ENCODE peak calls at places on chromosomes 1 and 21, in six cellular contexts. U is adrenal gland, J is tibial nerve, C is neural progenitor cell, I is upper lobe of right lung, S is neuronal stem cell. B is an unnamed sample.

GRCh38 chr1:85325920-85326319 is 49.5 kb upstream of the BCL10 start:
- DNase-seq in I (no peak), J (no peak), C (no peak), S (no peak), U (no peak), B (no peak)

GRCh38 chr21:45329261-45330074 is 41.8 kb upstream of the POFUT2 start:
- DNase-seq in J (no peak), I (peak; percentile 81), U (no peak), S (no peak), C (no peak), B (peak; percentile 67)

GRCh38 chr1:92826792-92827191 is 5.0 kb upstream of the RPL5 start:
- DNase-seq in I (no peak), S (no peak), C (no peak), U (no peak), J (no peak), B (no peak)

GRCh38 chr1:108881369-108881768 is 4.6 kb downstream of the GPSM2 start:
- DNase-seq in U (no peak), S (no peak), I (no peak), J (no peak), C (no peak), B (no peak)

GRCh38 chr1:10687142-10687715 is 109.2 kb downstream of the CASZ1 start:
- DNase-seq in S (no peak), I (no peak), U (no peak), J (no peak), C (no peak), B (no peak)

GRCh38 chr1:213779228-213779627 is 208.5 kb upstream of the PROX1 start:
- DNase-seq in J (no peak), S (no peak), C (no peak), I (no peak), U (no peak), B (no peak)

GRCh38 chr1:109532365-109533136 is 7.1 kb upstream of the GPR61 start:
- DNase-seq in J (peak; percentile 88), S (peak; percentile 79), I (peak; percentile 86), U (peak; percentile 88), C (peak; percentile 90), B (peak; percentile 84)

GRCh38 chr1:41954533-41954944 is 35.8 kb upstream of the HIVEP3 start:
- DNase-seq in I (no peak), C (no peak), J (no peak), S (no peak), U (peak; percentile 73), B (no peak)

GRCh38 chr1:21736876-21737275 is 46.1 kb downstream of the USP48 start:
- DNase-seq in U (no peak), S (no peak), I (no peak), J (no peak), C (no peak), B (no peak)

GRCh38 chr1:12473596-12474329 is 144.2 kb downstream of the DHRS3 start:
- DNase-seq in C (no peak), U (peak; percentile 49), J (no peak), S (no peak), I (no peak), B (no peak)

GRCh38 chr1:22128392-22128791 is 14.5 kb downstream of the WNT4 start:
- DNase-seq in I (no peak), C (no peak), J (no peak), U (no peak), S (no peak), B (peak; percentile 51)

GRCh38 chr1:17196496-17197180 is 8.3 kb upstream of the PADI1 start:
- DNase-seq in U (no peak), S (no peak), J (no peak), C (no peak), I (no peak), B (no peak)

GRCh38 chr21:36381841-36382589 is 3.2 kb upstream of the CHAF1B start:
- DNase-seq in J (no peak), S (no peak), C (no peak), U (no peak), I (no peak), B (no peak)

GRCh38 chr1:165143437-165144065 is 213.0 kb downstream of the LMX1A start:
- DNase-seq in I (no peak), U (no peak), C (peak; percentile 22), J (no peak), S (no peak), B (no peak)

GRCh38 chr1:246459213-246459612 is 47.9 kb downstream of the SMYD3 start:
- DNase-seq in J (no peak), U (no peak), C (no peak), S (no peak), I (no peak), B (no peak)

GRCh38 chr1:12502300-12503109 is 115.5 kb downstream of the DHRS3 start:
- DNase-seq in U (no peak), S (no peak), I (no peak), J (no peak), C (no peak), B (no peak)

DNA sequence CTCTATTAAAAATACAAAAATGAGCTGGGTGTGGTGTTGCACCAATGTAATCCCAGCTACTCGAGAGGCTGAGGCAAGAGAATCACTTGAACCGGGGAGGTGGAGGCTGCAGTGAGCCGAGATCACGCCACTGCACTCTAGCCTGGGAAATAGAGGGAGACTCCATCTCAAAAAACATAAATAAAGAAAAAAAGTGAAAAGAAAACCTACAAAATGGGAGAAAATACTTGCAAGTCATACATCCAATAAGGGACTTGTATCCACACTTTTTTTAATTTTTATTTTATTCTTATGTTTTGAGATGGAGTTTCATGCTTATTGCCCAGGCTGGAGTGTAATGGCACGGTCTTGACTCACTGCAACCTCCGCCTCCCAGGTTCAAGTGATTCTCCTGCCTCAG is 29.5 kb upstream of the SH3D21 start:
- DNase-seq in C (no peak), U (no peak), I (no peak), S (no peak), J (no peak), B (no peak)
- H3K27me3 ChIP-seq in C (no peaks in the 10 kb centered on the region), U (no peaks in the 10 kb centered on the region), I (no peaks in the 10 kb centered on the region), S (no peaks in the 10 kb centered on the region), J (no peaks in the 10 kb centered on the region), B (no peaks in the 10 kb centered on the region)

DNA sequence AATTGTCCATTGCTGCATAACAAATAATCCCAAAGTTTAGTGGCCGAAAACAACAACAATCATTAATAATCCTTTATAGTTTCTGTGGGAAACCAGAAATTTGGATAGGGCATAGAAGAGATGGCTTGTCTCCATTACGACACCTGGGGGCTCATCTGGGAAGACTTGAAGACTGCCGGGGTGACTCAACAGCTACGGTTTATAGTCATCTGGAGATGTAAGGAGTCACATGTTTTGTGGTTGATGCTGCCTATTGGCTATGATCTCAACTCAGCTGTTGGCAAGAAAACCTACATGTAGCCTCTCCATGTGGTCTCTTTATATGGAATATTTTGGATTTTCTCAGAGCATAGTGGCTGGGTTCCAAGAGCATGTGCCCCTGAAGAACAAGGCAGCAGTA is 29.3 kb upstream of the TSPAN2 start:
- DNase-seq in U (no peak), S (no peak), I (no peak), C (no peak), J (no peak), B (no peak)
- H3K4me3 ChIP-seq in U (no peak overlapping the region), S (no peak overlapping the region), I (no peak overlapping the region), C (no peak overlapping the region), J (no peak overlapping the region), B (no peak overlapping the region)

GRCh38 chr1:115840615-115841460 is at the start of gene NHLH2:
- DNase-seq in S (no peak), U (no peak), J (no peak), C (no peak), I (no peak), B (no peak)
- H3K27me3 ChIP-seq in S (peaks cover 30% of the 10 kb centered on the region), U (peaks cover 83% of the 10 kb centered on the region), J (no peaks in the 10 kb centered on the region), C (peaks cover 57% of the 10 kb centered on the region), I (peaks cover 76% of the 10 kb centered on the region), B (peaks cover 78% of the 10 kb centered on the region)

GRCh38 chr21:29155933-29156260 is 25.5 kb downstream of the MAP3K7CL start:
- DNase-seq in S (no peak), C (no peak), U (no peak), J (no peak), I (no peak), B (no peak)

GRCh38 chr21:29157084-29157483 is 26.6 kb downstream of the MAP3K7CL start:
- DNase-seq in J (no peak), S (no peak), I (no peak), C (no peak), U (no peak), B (no peak)

GRCh38 chr21:29152936-29153335 is 22.5 kb downstream of the MAP3K7CL start:
- DNase-seq in I (no peak), C (no peak), S (no peak), J (no peak), U (no peak), B (no peak)

GRCh38 chr21:29154270-29154669 is 23.8 kb downstream of the MAP3K7CL start:
- DNase-seq in J (no peak), U (no peak), I (no peak), C (no peak), S (no peak), B (no peak)

DNA sequence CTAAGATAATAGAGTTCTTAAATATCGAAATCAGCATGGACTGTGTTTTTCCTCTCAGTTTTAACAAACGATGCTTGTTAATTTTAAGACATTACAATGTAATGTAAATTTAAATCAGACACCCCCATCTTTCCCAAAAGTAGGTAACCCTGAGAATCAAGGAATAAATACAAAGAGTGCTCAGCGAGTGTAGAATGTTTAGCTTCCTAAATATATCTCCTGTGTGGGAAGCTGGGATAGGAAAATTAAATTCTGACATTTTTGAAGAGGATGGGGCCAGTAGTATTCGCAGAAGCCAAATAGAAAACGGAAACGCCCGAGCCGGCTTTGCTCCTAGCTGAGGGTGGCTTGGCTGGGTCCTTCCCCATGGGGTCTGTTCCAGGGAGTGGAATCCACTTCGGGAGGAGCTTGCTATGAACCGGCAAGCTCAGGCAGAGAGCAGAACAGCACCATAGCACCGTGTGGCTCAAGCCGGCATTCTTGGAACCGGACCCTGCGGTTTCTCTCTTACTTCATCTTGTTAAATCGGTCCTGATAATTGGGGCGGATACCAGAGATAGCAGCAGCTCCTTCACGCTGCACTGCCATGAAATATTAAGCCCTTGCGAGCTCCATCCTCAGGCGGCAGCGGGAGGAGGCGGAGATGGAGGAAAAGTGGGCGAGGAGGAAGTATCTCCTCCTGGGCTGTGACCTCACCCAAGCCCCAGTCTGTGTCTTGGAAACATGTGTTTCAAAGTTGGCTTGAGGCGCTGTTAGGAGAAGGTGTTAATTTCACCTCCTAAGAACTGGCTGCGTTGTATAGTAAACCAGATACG is 24.9 kb downstream of the MAP3K7CL start:
- DNase-seq in S (no peak), J (peak; percentile 36), I (peak; percentile 71), C (peak; percentile 41), U (peak; percentile 23), B (peak; percentile 41)
- H3K4me3 ChIP-seq in S (no peak overlapping the region), J (peak overlapping the region; percentile 26), I (no peak overlapping the region), C (peak overlapping the region; percentile 34), U (no peak overlapping the region), B (no peak overlapping the region)

DNA sequence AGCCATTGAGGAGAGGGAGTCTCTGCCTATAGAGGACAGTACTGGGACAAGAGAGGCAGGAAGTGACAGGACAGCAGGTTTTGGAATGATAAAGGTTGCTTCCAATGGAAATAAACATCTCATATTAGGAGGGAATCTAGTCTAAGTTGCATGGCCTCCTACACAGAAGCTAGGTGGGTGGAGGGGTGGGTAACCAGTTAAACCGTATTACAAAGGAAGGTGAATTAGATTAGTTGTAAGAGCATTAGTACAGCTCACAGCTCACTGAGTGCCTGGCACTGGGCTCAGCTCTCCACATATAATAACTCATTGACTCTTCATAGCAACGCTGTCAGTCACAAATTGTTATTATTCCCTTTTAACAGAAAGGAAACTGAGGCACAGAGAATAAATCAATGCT is 468.1 kb downstream of the PTPRU start:
- DNase-seq in U (no peak), J (no peak), S (no peak), I (peak; percentile 2), C (no peak), B (no peak)
- H3K27me3 ChIP-seq in U (peaks cover 9% of the 10 kb centered on the region), J (no peaks in the 10 kb centered on the region), S (no peaks in the 10 kb centered on the region), I (peaks cover 24% of the 10 kb centered on the region), C (no peaks in the 10 kb centered on the region), B (no peaks in the 10 kb centered on the region)

GRCh38 chr1:153476491-153477093 is 16.1 kb upstream of the S100A7 start:
- DNase-seq in S (no peak), C (no peak), U (no peak), I (no peak), J (no peak), B (no peak)
- H3K4me3 ChIP-seq in S (no peak overlapping the region), C (no peak overlapping the region), U (no peak overlapping the region), I (no peak overlapping the region), J (no peak overlapping the region), B (no peak overlapping the region)